ENCODE peak calls at places on chromosomes 5 and 9, in four cellular contexts. S is heart right ventricle, Y is AG09309, T is body of pancreas. J is an unnamed sample.

GRCh38 chr9:16152276-16153065 is 599.6 kb downstream of the CCDC171 start:
- DNase-seq in S (no peak), Y (no peak), T (no peak), J (no peak)

GRCh38 chr9:696332-697090 is 145.0 kb upstream of the DMRT1 start:
- DNase-seq in S (peak; percentile 47), Y (no peak), T (no peak), J (no peak)

GRCh38 chr5:81751836-81752643 is 1.1 kb upstream of the SSBP2 start:
- DNase-seq in S (peak; percentile 37), Y (no peak), T (no peak), J (no peak)

GRCh38 chr5:149857499-149857898 is 87.1 kb downstream of the PDE6A start:
- DNase-seq in S (peak; percentile 76), Y (no peak), T (peak; percentile 75), J (peak; percentile 88)

GRCh38 chr5:141040093-141040762 is 10.9 kb upstream of the PCDHB1 start:
- DNase-seq in S (peak; percentile 9), Y (no peak), T (peak; percentile 74), J (no peak)

GRCh38 chr9:90038778-90039177 is 434.0 kb downstream of the GADD45G start:
- DNase-seq in S (no peak), Y (no peak), T (no peak), J (no peak)

GRCh38 chr9:133612816-133613215 is 3.6 kb upstream of the FAM163B start:
- DNase-seq in S (no peak), Y (no peak), T (no peak), J (no peak)

GRCh38 chr5:10288600-10289213 is 19.0 kb downstream of the CMBL start:
- DNase-seq in S (peak; percentile 48), Y (no peak), T (peak; percentile 94), J (peak; percentile 79)

GRCh38 chr5:98713027-98713426 is 60.4 kb upstream of the RGMB start:
- DNase-seq in S (no peak), Y (peak; percentile 51), T (no peak), J (no peak)

GRCh38 chr5:43396762-43397304 is 15.4 kb downstream of the CCL28 start:
- DNase-seq in S (peak; percentile 6), Y (no peak), T (peak; percentile 61), J (no peak)

GRCh38 chr5:78778538-78778937 is 130.0 kb upstream of the LHFPL2 start:
- DNase-seq in S (no peak), Y (no peak), T (no peak), J (no peak)

GRCh38 chr5:107887587-107887986 is 216.8 kb upstream of the EFNA5 start:
- DNase-seq in S (no peak), Y (no peak), T (no peak), J (no peak)

GRCh38 chr5:13566903-13567339 is 377.6 kb downstream of the DNAH5 start:
- DNase-seq in S (no peak), Y (peak; percentile 72), T (no peak), J (no peak)

GRCh38 chr5:149153751-149154610 is 12.7 kb downstream of the ABLIM3 start:
- DNase-seq in S (peak; percentile 71), Y (no peak), T (peak; percentile 13), J (no peak)

GRCh38 chr5:33637011-33637410 is 196.2 kb downstream of the TARS1 start:
- DNase-seq in S (no peak), Y (no peak), T (no peak), J (no peak)

GRCh38 chr5:152288499-152288898 is 116.6 kb downstream of the NMUR2 start:
- DNase-seq in S (peak; percentile 60), Y (no peak), T (no peak), J (no peak)

GRCh38 chr9:136533775-136534157 is 12.1 kb downstream of the NOTCH1 start:
- DNase-seq in S (no peak), Y (no peak), T (no peak), J (no peak)

GRCh38 chr9:132849168-132849831 is 28.8 kb downstream of the AK8 start:
- DNase-seq in S (no peak), Y (no peak), T (no peak), J (no peak)

GRCh38 chr5:128409401-128409800 is 128.6 kb downstream of the FBN2 start:
- DNase-seq in S (no peak), Y (no peak), T (no peak), J (no peak)

GRCh38 chr9:8718121-8718725 is 918.6 kb upstream of the DMAC1 start:
- DNase-seq in S (no peak), Y (peak; percentile 51), T (no peak), J (no peak)

GRCh38 chr5:179536676-179537075 is 13.7 kb upstream of the RUFY1 start:
- DNase-seq in S (no peak), Y (peak; percentile 46), T (no peak), J (no peak)

GRCh38 chr9:104984994-104985393 is 57.0 kb upstream of the ABCA1 start:
- DNase-seq in S (no peak), Y (no peak), T (no peak), J (no peak)

GRCh38 chr9:76756273-76756650 is 8.0 kb upstream of the PCA3 start:
- DNase-seq in S (no peak), Y (no peak), T (no peak), J (no peak)

GRCh38 chr9:93818795-93819472 is 136.2 kb downstream of the BARX1 start:
- DNase-seq in S (no peak), Y (no peak), T (no peak), J (no peak)

GRCh38 chr9:133505901-133506652 is 18.7 kb downstream of the MYMK start:
- DNase-seq in S (peak; percentile 76), Y (peak; percentile 23), T (no peak), J (no peak)

DNA sequence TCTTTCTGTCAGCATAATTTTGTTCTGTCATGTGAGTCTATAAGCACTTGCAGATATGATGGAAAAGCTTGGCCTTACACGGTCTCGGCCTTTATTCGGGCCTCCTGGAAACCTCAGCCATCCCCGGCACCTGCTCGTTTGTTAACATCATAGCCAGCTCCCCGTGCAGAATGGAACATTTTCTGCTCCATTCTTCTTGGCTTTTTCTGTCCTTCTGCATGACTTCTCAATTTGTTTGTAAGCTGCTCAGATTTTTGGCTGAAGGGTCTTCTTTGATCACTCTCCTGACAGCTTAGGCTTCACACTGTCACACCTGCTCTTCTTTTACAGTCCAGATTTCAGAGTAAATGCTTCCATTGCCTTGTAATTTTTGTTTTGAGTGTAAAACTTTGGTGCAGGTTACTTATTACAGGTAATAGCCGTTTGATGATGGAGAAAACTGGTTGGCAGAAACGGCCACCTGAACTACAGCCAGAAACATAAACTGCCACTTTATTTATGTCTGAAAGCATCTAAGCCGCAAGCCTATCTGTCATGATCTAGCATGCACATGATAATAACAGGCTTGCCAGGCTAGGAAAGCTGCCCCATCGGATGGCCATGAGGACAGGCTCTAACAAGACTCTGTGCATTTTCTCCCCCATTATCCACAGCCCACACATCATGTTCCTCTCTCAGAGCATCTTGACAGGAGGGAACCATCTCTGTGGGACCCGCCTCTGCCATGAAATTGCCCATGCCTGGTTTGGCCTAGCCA is 197.0 kb downstream of the AOPEP start:
- DNase-seq in S (no peak), Y (no peak), T (no peak), J (no peak)
- TF ChIP-seq CTCF in S (no peak), Y (no peak), T (no peak), J (no peak)

DNA sequence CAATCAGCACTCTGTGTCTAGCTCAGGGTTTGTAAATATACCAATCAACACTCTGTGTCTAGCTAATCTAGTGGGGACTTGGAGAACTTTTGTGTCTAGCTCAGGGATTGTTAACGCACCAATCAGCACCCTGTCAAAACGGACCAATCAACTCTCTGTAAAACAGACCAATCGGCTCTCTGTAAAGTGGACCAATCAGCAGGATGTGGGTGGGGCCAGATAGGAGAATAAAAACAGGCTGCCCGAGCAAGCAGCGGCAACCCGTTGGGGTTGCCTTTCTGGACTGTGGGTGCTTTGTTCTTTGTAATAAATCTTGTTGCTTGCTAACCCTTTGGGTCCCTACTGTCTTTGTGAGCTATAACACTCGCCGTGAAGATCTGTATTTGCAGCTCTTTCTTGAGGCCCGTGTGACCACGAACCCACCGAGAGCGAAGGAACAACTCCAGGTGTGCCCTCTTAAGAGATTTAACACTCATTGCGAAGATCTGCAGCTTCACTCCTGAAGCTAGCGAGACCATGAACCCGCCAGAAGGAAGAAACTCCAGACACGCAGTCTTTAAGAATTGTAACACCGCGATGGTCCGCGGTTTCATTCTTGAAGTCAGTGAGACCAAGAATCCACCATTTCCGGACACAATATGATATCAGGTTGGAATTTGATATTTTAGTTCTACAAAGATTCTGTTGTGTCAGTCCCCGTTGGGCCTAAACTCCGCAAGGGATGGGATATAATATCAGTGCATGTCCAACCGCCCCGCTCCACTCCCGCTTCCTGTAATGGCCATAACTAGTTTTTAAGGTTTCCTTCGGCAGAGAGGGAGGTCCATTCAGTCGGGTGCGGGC is 738 bp upstream of the TRMT10B start:
- DNase-seq in S (no peak), Y (no peak), T (no peak), J (no peak)
- H3K4me3 ChIP-seq in S (peak overlapping the region; percentile 75), Y (peak overlapping the region; percentile 92), T (no peak overlapping the region), J (peak overlapping the region; percentile 66)

GRCh38 chr5:131795879-131796792 is 681 bp downstream of the FNIP1 start:
- DNase-seq in S (peak; percentile 73), Y (no peak), T (peak; percentile 75), J (peak; percentile 57)

GRCh38 chr5:131794596-131794995 is 2.2 kb downstream of the FNIP1 start:
- DNase-seq in S (no peak), Y (no peak), T (no peak), J (no peak)

GRCh38 chr5:131795128-131795719 is 1.6 kb downstream of the FNIP1 start:
- DNase-seq in S (no peak), Y (no peak), T (no peak), J (no peak)

GRCh38 chr5:131792900-131793299 is 3.9 kb downstream of the FNIP1 start:
- DNase-seq in S (no peak), Y (no peak), T (no peak), J (no peak)

GRCh38 chr5:131796793-131797693 is at the start of gene FNIP1:
- DNase-seq in S (peak; percentile 99), Y (peak; percentile 78), T (peak; percentile 99), J (peak; percentile 85)
- TF ChIP-seq CTCF in S (no peak), Y (no peak), T (no peak), J (peak; percentile 0)

GRCh38 chr5:176727983-176728675 is 80.8 kb downstream of the TSPAN17 start:
- DNase-seq in S (no peak), Y (no peak), T (no peak), J (no peak)

GRCh38 chr5:176728810-176729209 is 81.5 kb downstream of the TSPAN17 start:
- DNase-seq in S (no peak), Y (no peak), T (no peak), J (no peak)

GRCh38 chr5:176727528-176727900 is 80.2 kb downstream of the TSPAN17 start:
- DNase-seq in S (no peak), Y (no peak), T (no peak), J (no peak)

GRCh38 chr5:176725521-176725920 is 78.2 kb downstream of the TSPAN17 start:
- DNase-seq in S (no peak), Y (no peak), T (no peak), J (peak; percentile 32)

DNA sequence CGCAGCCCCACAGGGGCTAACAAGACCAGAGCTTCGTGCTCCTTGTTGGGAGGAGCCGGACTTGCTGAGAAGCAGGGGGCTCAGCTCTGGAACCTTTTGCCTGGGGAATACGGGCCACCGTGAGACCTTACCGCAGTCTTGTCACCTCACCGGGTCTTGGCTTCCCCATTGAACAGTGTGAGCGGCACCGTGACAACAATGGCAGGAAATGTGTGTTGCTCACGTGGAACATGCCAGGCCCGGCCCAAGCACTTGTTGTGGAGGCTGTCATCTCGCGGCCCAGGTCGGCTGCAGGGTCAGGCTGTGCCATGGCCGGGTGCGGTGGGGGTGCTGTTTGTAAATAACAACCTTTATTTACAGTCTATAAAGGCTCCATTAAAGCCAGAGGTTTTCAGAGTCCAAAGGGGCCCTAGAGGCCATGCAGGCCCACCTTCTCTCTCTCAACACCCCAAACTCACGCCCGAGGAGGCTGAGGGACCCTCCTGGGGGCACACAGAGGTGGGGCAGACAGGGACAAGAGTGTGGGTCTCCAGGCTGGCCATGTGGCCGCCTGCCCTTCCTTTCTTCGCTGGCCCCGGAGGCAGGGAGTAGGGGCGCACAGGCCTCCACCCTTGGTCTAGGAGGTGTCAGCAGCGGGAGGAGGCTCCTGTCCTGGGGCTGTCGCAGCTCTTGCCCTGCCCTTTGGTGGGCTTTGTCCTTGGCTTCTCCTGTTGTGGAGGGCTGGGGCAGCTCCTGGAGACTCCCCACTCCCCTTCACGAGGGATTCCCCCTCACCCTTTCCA is 79.7 kb downstream of the TSPAN17 start:
- DNase-seq in S (no peak), Y (no peak), T (no peak), J (no peak)
- H3K4me3 ChIP-seq in S (no peak overlapping the region), Y (no peak overlapping the region), T (no peak overlapping the region), J (no peak overlapping the region)